ENCODE peak calls at places on chromosome 14, in four cellular contexts. O is mesothelial cell of epicardium, H is MCF 10A, C is A673. E is an unnamed sample.

GRCh38 chr14:101775756-101776292 is 14.3 kb downstream of the PPP2R5C start:
- DNase-seq in H (no peak), C (no peak), O (no peak), E (no peak)

GRCh38 chr14:59507063-59507751 is 22.9 kb downstream of the JKAMP start:
- DNase-seq in O (no peak), C (peak; percentile 80), H (peak; percentile 72), E (peak; percentile 21)

GRCh38 chr14:92670177-92670576 is 78.2 kb downstream of the LGMN start:
- DNase-seq in C (peak; percentile 54), H (peak; percentile 56), O (no peak), E (no peak)

GRCh38 chr14:102768223-102769048 is 8.8 kb upstream of the TRAF3 start:
- DNase-seq in C (no peak), H (no peak), O (no peak), E (no peak)

GRCh38 chr14:67391266-67391665 is 20.7 kb downstream of the PLEK2 start:
- DNase-seq in H (no peak), C (no peak), O (no peak), E (no peak)

GRCh38 chr14:64411001-64411400 is 22.8 kb downstream of the MTHFD1 start:
- DNase-seq in O (no peak), H (no peak), C (no peak), E (no peak)

GRCh38 chr14:51094282-51094821 is 553 bp downstream of the TRIM9 start:
- DNase-seq in C (peak; percentile 33), O (no peak), H (no peak), E (no peak)

GRCh38 chr14:79082883-79083282 is 912.7 kb downstream of the NRXN3 start:
- DNase-seq in H (no peak), O (no peak), C (no peak), E (no peak)

GRCh38 chr14:28773917-28774691 is 7.5 kb downstream of the FOXG1 start:
- DNase-seq in C (peak; percentile 64), H (no peak), O (no peak), E (no peak)

GRCh38 chr14:35704793-35705493 is 104.2 kb downstream of the RALGAPA1 start:
- DNase-seq in H (no peak), O (no peak), C (no peak), E (no peak)
- TF ChIP-seq CTCF in H (no peak), O (no peak), C (no peak), E (no peak)

GRCh38 chr14:39015964-39016577 is 87.0 kb downstream of the SEC23A start:
- DNase-seq in H (peak; percentile 74), O (no peak), C (no peak), E (no peak)
- TF ChIP-seq CTCF in H (no peak), O (no peak), C (no peak), E (no peak)

GRCh38 chr14:77809011-77809410 is 9.1 kb downstream of the ADCK1 start:
- DNase-seq in H (no peak), O (no peak), C (no peak), E (no peak)

GRCh38 chr14:77800814-77801213 is 905 bp downstream of the ADCK1 start:
- DNase-seq in C (no peak), O (no peak), H (no peak), E (no peak)

GRCh38 chr14:77805703-77806102 is 5.8 kb downstream of the ADCK1 start:
- DNase-seq in C (no peak), H (no peak), O (no peak), E (no peak)

GRCh38 chr14:77808250-77808649 is 8.3 kb downstream of the ADCK1 start:
- DNase-seq in C (no peak), H (no peak), O (no peak), E (no peak)

DNA sequence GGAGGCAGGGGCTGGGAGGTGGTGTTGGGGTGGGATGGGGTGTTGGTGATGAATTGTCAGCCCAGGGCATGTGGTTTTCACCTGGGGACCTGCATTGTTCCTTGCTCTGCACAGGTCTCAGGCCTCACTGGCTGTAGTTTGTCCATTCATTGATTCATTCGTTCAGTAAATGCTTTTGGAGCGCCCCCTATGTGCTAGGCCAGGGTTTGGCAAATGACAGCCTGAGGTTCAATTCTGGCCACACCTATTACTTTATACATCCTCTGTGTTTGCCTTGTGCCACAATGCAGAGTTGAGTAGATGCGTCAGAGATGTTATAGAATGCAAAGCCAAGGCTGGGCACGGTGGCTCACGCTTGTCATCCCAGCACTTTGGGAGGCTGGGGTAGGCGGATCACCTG is 4.7 kb downstream of the ADCK1 start:
- DNase-seq in C (peak; percentile 51), O (no peak), H (peak; percentile 75), E (no peak)
- TF ChIP-seq CTCF in C (peak; percentile 60), O (no peak), H (peak; percentile 30), E (peak; percentile 36)

DNA sequence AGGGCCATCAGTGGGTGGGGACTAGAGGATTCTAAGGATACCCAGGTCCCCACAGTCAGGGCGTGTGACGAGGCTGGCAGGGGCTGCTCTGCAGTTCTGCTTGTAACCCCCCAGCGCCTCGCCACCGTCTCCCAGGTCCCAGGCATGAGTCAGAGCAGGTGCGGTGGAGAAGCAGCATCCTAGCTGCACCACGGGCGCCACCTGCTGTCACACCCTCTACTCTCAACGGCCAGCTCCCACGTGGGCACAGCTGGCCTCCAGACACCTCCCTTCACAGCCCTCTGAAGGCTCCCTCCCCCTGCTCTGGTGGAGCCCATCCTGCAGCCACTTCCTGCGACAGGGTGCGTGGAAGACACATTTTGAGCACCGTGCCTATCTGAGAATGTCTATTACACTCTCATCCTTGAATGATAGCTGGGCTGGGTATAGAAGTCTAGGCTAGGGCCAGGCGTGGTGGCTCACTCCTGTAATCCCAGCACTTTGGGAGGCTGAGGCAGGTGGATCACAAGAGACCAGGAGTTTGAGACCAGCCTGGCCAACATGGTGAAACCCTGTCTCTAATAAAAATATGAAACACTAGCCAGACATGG is 6.9 kb upstream of the NUDT14 start:
- DNase-seq in O (no peak), C (no peak), H (no peak), E (no peak)
- TF ChIP-seq CTCF in O (no peak), C (no peak), H (peak; percentile 25), E (no peak)

DNA sequence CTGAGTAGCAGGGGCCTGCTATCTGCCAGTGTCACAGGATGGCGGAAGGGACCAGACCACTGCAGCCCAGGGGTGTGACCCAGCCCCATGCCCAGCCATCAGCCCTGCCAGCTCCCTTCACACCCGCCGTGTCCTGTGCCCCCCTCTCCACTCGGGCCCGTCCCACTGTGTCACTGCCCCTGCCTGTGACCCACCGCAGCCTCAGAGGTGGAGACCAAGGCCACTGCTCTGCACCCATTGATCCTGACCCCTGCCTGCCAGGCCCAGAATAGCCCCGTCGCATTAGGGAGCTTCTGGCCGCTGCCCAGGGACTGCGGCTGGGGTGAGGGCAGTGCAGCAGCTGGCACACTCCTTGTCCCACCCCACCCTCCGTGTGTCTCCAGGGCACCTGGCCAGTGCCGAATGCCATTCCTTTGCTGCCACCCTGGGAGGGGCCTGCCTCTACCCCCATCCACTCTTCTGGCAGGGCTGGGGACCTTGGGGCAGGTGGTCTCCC is 2.1 kb upstream of the CRIP2 start:
- DNase-seq in H (no peak), C (no peak), O (no peak), E (no peak)
- TF ChIP-seq CTCF in H (no peak), C (no peak), O (no peak), E (no peak)

GRCh38 chr14:39957987-39958386 is 525.8 kb upstream of the FBXO33 start:
- DNase-seq in O (no peak), C (no peak), H (no peak), E (no peak)

GRCh38 chr14:39957290-39957689 is 525.1 kb upstream of the FBXO33 start:
- DNase-seq in O (no peak), H (no peak), C (no peak), E (no peak)

GRCh38 chr14:39956372-39956771 is 524.1 kb upstream of the FBXO33 start:
- DNase-seq in C (peak; percentile 18), H (peak; percentile 24), O (no peak), E (no peak)
- TF ChIP-seq CTCF in C (peak; percentile 48), H (peak; percentile 14), O (no peak), E (peak; percentile 49)

GRCh38 chr14:104095426-104096310 is 10.2 kb downstream of the ASPG start:
- DNase-seq in O (no peak), C (no peak), H (no peak), E (no peak)

GRCh38 chr14:104098272-104099095 is 13.0 kb downstream of the ASPG start:
- DNase-seq in H (no peak), O (no peak), C (no peak), E (no peak)

GRCh38 chr14:104094709-104095425 is 9.4 kb downstream of the ASPG start:
- DNase-seq in C (peak; percentile 79), H (peak; percentile 56), O (peak; percentile 73), E (peak; percentile 93)

GRCh38 chr14:104096318-104096717 is 10.8 kb downstream of the ASPG start:
- DNase-seq in H (no peak), C (no peak), O (no peak), E (no peak)

GRCh38 chr14:104096751-104097700 is 11.5 kb downstream of the ASPG start:
- DNase-seq in O (no peak), H (no peak), C (peak; percentile 35), E (no peak)
- TF ChIP-seq CTCF in O (peak; percentile 13), H (peak; percentile 30), C (peak; percentile 49), E (peak; percentile 39)

GRCh38 chr14:45940318-45940717 is 687.3 kb upstream of the MIS18BP1 start:
- DNase-seq in C (no peak), O (no peak), H (no peak), E (no peak)
- TF ChIP-seq CTCF in C (no peak), O (no peak), H (peak; percentile 18), E (no peak)